ENCODE peak calls at places on chromosomes 3 and 15, in eight cellular contexts. D is hepatocyte; K is ovary; B is EL; T is GM23248; A is stimulated activated CD4-positive, alpha-beta T cell treated with anti-CD3 and anti-CD28 coated beads, TNF-alpha, amount 100 ng/mL, for 4 hours; L is lung microvascular endothelial cell; O is DND-41. M is an unnamed sample.
A peak's percentile ranks its signal among the peaks of the same experiment; 100 is the strongest.

GRCh38 chr3:187183210-187183862 is 13.9 kb upstream of the RTP1 start:
- DNase-seq in D (no peak), K (no peak), B (peak; percentile 15), T (peak; percentile 74), A (no peak), L (peak; percentile 5), O (peak; percentile 5), M (no peak)

GRCh38 chr3:23884481-23884880 is 32.3 kb downstream of the NKIRAS1 start:
- DNase-seq in D (no peak), K (no peak), B (no peak), T (peak; percentile 22), A (no peak), L (no peak), O (no peak), M (no peak)

GRCh38 chr15:41169784-41170183 is 53.7 kb upstream of the INO80 start:
- DNase-seq in D (no peak), K (no peak), B (no peak), T (no peak), A (no peak), L (no peak), O (no peak), M (no peak)

GRCh38 chr3:101995371-101996046 is 146.2 kb downstream of the NFKBIZ start:
- DNase-seq in D (no peak), K (no peak), B (peak; percentile 68), T (peak; percentile 59), A (no peak), L (peak; percentile 52), O (no peak), M (no peak)

GRCh38 chr3:165181556-165181955 is 14.6 kb downstream of the SLITRK3 start:
- DNase-seq in D (peak; percentile 30), K (no peak), B (no peak), T (no peak), A (no peak), L (no peak), O (no peak), M (no peak)

GRCh38 chr15:55990071-55990470 is 3.3 kb downstream of the NEDD4 start:
- DNase-seq in D (no peak), K (no peak), B (no peak), T (no peak), A (no peak), L (no peak), O (no peak), M (no peak)

GRCh38 chr3:99843590-99844260 is 26.1 kb downstream of the CMSS1 start:
- DNase-seq in D (no peak), K (peak; percentile 21), B (no peak), T (peak; percentile 45), A (no peak), L (no peak), O (no peak), M (no peak)

GRCh38 chr15:96047255-96047931 is 283.1 kb upstream of the NR2F2 start:
- DNase-seq in D (no peak), K (no peak), B (peak; percentile 96), T (peak; percentile 96), A (no peak), L (peak; percentile 67), O (no peak), M (no peak)

GRCh38 chr3:32315441-32315840 is 76.2 kb upstream of the CMTM7 start:
- DNase-seq in D (no peak), K (no peak), B (no peak), T (no peak), A (no peak), L (no peak), O (no peak), M (no peak)

GRCh38 chr3:179819379-179819778 is 166.5 kb downstream of the USP13 start:
- DNase-seq in D (no peak), K (no peak), B (no peak), T (no peak), A (no peak), L (no peak), O (no peak), M (no peak)

GRCh38 chr15:41735033-41735432 is 39.3 kb upstream of the MAPKBP1 start:
- DNase-seq in D (no peak), K (no peak), B (no peak), T (no peak), A (no peak), L (no peak), O (no peak), M (no peak)

GRCh38 chr15:82587805-82588204 is 47.5 kb upstream of the RPS17 start:
- DNase-seq in D (no peak), K (no peak), B (no peak), T (peak; percentile 30), A (no peak), L (no peak), O (no peak), M (no peak)

GRCh38 chr3:45224824-45225464 is 1.1 kb downstream of the TMEM158 start:
- DNase-seq in D (peak; percentile 80), K (peak; percentile 40), B (peak; percentile 83), T (peak; percentile 88), A (no peak), L (peak; percentile 84), O (peak; percentile 28), M (peak; percentile 72)

GRCh38 chr15:78103406-78104118 is 11.2 kb downstream of the SH2D7 start:
- DNase-seq in D (no peak), K (no peak), B (no peak), T (no peak), A (peak; percentile 32), L (no peak), O (peak; percentile 86), M (no peak)

GRCh38 chr3:38454179-38454883 is 641 bp downstream of the ACVR2B start:
- DNase-seq in D (peak; percentile 79), K (peak; percentile 43), B (peak; percentile 34), T (peak; percentile 65), A (no peak), L (peak; percentile 34), O (peak; percentile 43), M (peak; percentile 43)

GRCh38 chr3:140995881-140996280 is 54.2 kb downstream of the SLC25A36 start:
- DNase-seq in D (no peak), K (no peak), B (no peak), T (peak; percentile 14), A (no peak), L (no peak), O (no peak), M (no peak)

GRCh38 chr15:74174216-74174965 is 881 bp downstream of the ISLR start:
- DNase-seq in D (peak; percentile 51), K (peak; percentile 80), B (no peak), T (peak; percentile 59), A (no peak), L (no peak), O (no peak), M (no peak)

GRCh38 chr3:52054689-52055511 is 1.5 kb downstream of the DUSP7 start:
- DNase-seq in D (no peak), K (no peak), B (peak; percentile 43), T (peak; percentile 57), A (no peak), L (no peak), O (peak; percentile 33), M (no peak)

GRCh38 chr3:127671523-127672428 is 976 bp upstream of the ABTB1 start:
- DNase-seq in D (no peak), K (peak; percentile 22), B (peak; percentile 10), T (peak; percentile 53), A (no peak), L (no peak), O (peak; percentile 64), M (no peak)

GRCh38 chr3:129606522-129607390 is at the start of gene PLXND1:
- DNase-seq in D (peak; percentile 79), K (no peak), B (peak; percentile 67), T (peak; percentile 80), A (no peak), L (peak; percentile 80), O (peak; percentile 79), M (peak; percentile 68)

M was measured in head of caudate nucleus.